ENCODE peak calls at places on chromosome 13, in ten cellular contexts. R is fibroblast of mammary gland; I is activated T-helper 1 cell treated with anti-CD3 and anti-CD28 coated beads, Interleukin-2, amount 50 U/mL, for 16 hours; C is T-helper 1 cell; D is tibial artery; S is T-cell; M is activated CD4-positive, alpha-beta T cell treated with anti-CD3 and anti-CD28 coated beads, Interleukin-2, amount 50 U/mL, for 24 hours; W is body of pancreas; N is foreskin fibroblast; Q is fibroblast of pulmonary artery. F is an unnamed sample.

GRCh38 chr13:44627441-44627840 is 51.3 kb upstream of the TSC22D1 start:
- DNase-seq in M (no peak), I (no peak), R (no peak), N (peak), D (no peak), W (no peak), Q (no peak), S (no peak), C (no peak), F (no peak)

GRCh38 chr13:20608438-20609020 is 41.6 kb downstream of the IFT88 start:
- DNase-seq in C (no peak), M (no peak), Q (no peak), D (no peak), S (no peak), N (no peak), I (no peak), R (peak), W (no peak), F (no peak)

GRCh38 chr13:48527955-48528354 is 4.9 kb downstream of the RCBTB2 start:
- DNase-seq in R (no peak), W (no peak), D (no peak), S (no peak), Q (no peak), N (no peak), C (no peak), I (no peak), M (no peak), F (no peak)

GRCh38 chr13:43985437-43986051 is 105.8 kb downstream of the LACC1 start:
- DNase-seq in C (no peak), N (no peak), W (no peak), M (no peak), R (no peak), Q (no peak), I (no peak), S (no peak), D (no peak), F (no peak)

GRCh38 chr13:50389726-50390125 is 374.5 kb downstream of the KCNRG start:
- DNase-seq in R (no peak), M (no peak), C (no peak), I (no peak), N (no peak), W (no peak), S (no peak), Q (no peak), D (no peak), F (no peak)

GRCh38 chr13:76799696-76800095 is 86.5 kb downstream of the KCTD12 start:
- DNase-seq in S (no peak), I (no peak), W (no peak), C (no peak), D (no peak), Q (peak), R (peak), N (no peak), M (no peak), F (no peak)

GRCh38 chr13:98315466-98315865 is 138.4 kb upstream of the RNF113B start:
- DNase-seq in C (no peak), R (peak), S (no peak), N (peak), D (no peak), W (no peak), M (no peak), I (no peak), Q (peak), F (no peak)

GRCh38 chr13:101309014-101309619 is 107.2 kb downstream of the NALCN start:
- DNase-seq in M (no peak), I (no peak), S (no peak), W (no peak), N (peak), D (no peak), Q (peak), R (peak), C (no peak), F (no peak)

GRCh38 chr13:32548837-32549236 is 10.2 kb upstream of the N4BP2L2 start:
- DNase-seq in C (no peak), Q (peak), S (no peak), N (no peak), D (no peak), I (no peak), R (peak), W (no peak), M (no peak), F (no peak)

GRCh38 chr13:42990147-42990990 is 1.7 kb downstream of the EPSTI1 start:
- DNase-seq in R (peak), I (no peak), C (no peak), M (no peak), S (no peak), W (no peak), Q (no peak), N (peak), D (no peak), F (no peak)

GRCh38 chr13:61410266-61410665 is 5.4 kb downstream of the PCDH20 start:
- DNase-seq in I (no peak), D (no peak), W (no peak), C (no peak), S (no peak), M (no peak), N (no peak), Q (no peak), R (no peak), F (no peak)

GRCh38 chr13:23796546-23796945 is 92.7 kb downstream of the MIPEP start:
- DNase-seq in C (no peak), S (no peak), N (peak), W (no peak), R (no peak), I (no peak), Q (no peak), D (no peak), M (no peak), F (no peak)

GRCh38 chr13:24038846-24039330 is 121.6 kb upstream of the SPATA13 start:
- DNase-seq in Q (no peak), W (peak), R (peak), I (no peak), N (peak), D (no peak), C (no peak), M (no peak), S (no peak), F (no peak)

GRCh38 chr13:30679483-30680330 is 55.6 kb upstream of the ALOX5AP start:
- DNase-seq in M (no peak), I (peak), N (peak), Q (peak), D (no peak), S (peak), C (peak), W (no peak), R (peak), F (no peak)

GRCh38 chr13:73967397-73968165 is 166.6 kb downstream of the KLF12 start:
- DNase-seq in R (no peak), M (no peak), W (no peak), S (no peak), C (no peak), D (no peak), N (no peak), I (no peak), Q (no peak), F (no peak)

GRCh38 chr13:75372517-75372916 is 109.5 kb downstream of the TBC1D4 start:
- DNase-seq in R (peak), Q (peak), D (no peak), S (no peak), C (peak), N (peak), W (no peak), I (no peak), M (peak), F (no peak)

GRCh38 chr13:71115301-71115700 is 751.7 kb downstream of the DACH1 start:
- DNase-seq in S (no peak), Q (no peak), M (no peak), I (no peak), D (no peak), C (no peak), N (no peak), R (no peak), W (no peak), F (no peak)

GRCh38 chr13:97445504-97446187 is 11.7 kb downstream of the RAP2A start:
- DNase-seq in C (no peak), Q (no peak), W (no peak), S (no peak), N (no peak), M (no peak), R (no peak), D (no peak), I (no peak), F (no peak)

GRCh38 chr13:108924154-108924940 is 294.9 kb downstream of the MYO16 start:
- DNase-seq in D (no peak), W (no peak), M (no peak), N (peak), Q (peak), C (no peak), R (peak), S (no peak), I (no peak), F (no peak)

GRCh38 chr13:48595330-48596127 is 58.2 kb upstream of the CYSLTR2 start:
- DNase-seq in R (peak), N (peak), I (peak), D (peak), Q (peak), M (peak), C (peak), W (peak), S (peak), F (peak)

GRCh38 chr13:67152123-67152522 is 78.0 kb downstream of the PCDH9 start:
- DNase-seq in I (no peak), N (no peak), D (no peak), M (no peak), C (no peak), Q (no peak), S (no peak), W (no peak), R (no peak), F (no peak)

GRCh38 chr13:109454167-109454917 is 332.0 kb downstream of the IRS2 start:
- DNase-seq in N (no peak), I (no peak), W (no peak), S (no peak), Q (peak), C (no peak), R (no peak), D (no peak), M (no peak), F (no peak)

GRCh38 chr13:114067886-114068722 is 64.3 kb downstream of the RASA3 start:
- DNase-seq in R (no peak), S (peak), M (peak), I (no peak), N (no peak), C (peak), W (no peak), D (peak), Q (no peak), F (no peak)

GRCh38 chr13:33388254-33388998 is 102.9 kb upstream of the STARD13 start:
- DNase-seq in I (no peak), D (no peak), C (no peak), Q (no peak), W (no peak), R (no peak), M (no peak), N (peak), S (no peak), F (no peak)

GRCh38 chr13:107364658-107365057 is 796.7 kb upstream of the ARGLU1 start:
- DNase-seq in I (no peak), W (no peak), D (no peak), R (no peak), N (no peak), Q (no peak), S (no peak), C (no peak), M (no peak), F (no peak)

GRCh38 chr13:24267801-24268200 is 41.6 kb upstream of the C1QTNF9 start:
- DNase-seq in I (no peak), C (no peak), R (no peak), Q (no peak), S (no peak), W (no peak), D (no peak), M (no peak), N (no peak), F (no peak)

GRCh38 chr13:113140677-113141590 is 17.5 kb upstream of the PROZ start:
- DNase-seq in Q (no peak), D (peak), W (no peak), S (no peak), R (no peak), N (no peak), I (no peak), M (no peak), C (no peak), F (no peak)

GRCh38 chr13:37695200-37695599 is 96.6 kb upstream of the POSTN start:
- DNase-seq in C (no peak), R (no peak), N (peak), M (no peak), S (no peak), D (no peak), Q (no peak), I (no peak), W (no peak), F (no peak)

GRCh38 chr13:64332048-64332447 is 2898.1 kb downstream of the PCDH9 start:
- DNase-seq in D (no peak), R (no peak), Q (no peak), N (no peak), S (no peak), I (no peak), C (no peak), W (no peak), M (no peak), F (no peak)

GRCh38 chr13:53342623-53343022 is 314.0 kb downstream of the OLFM4 start:
- DNase-seq in R (no peak), I (no peak), N (no peak), C (no peak), Q (no peak), D (no peak), M (no peak), W (no peak), S (no peak), F (no peak)

GRCh38 chr13:51764184-51765141 is 39.5 kb downstream of the DHRS12 start:
- DNase-seq in C (peak), S (peak), Q (peak), W (peak), R (peak), M (peak), D (peak), N (peak), I (peak), F (peak)

GRCh38 chr13:80721689-80722088 is 380.8 kb upstream of the SPRY2 start:
- DNase-seq in M (no peak), C (no peak), Q (no peak), S (no peak), D (no peak), N (no peak), W (no peak), I (no peak), R (no peak), F (no peak)

GRCh38 chr13:81458211-81458610 is 1117.3 kb upstream of the SPRY2 start:
- DNase-seq in Q (no peak), M (no peak), C (no peak), S (no peak), I (no peak), W (no peak), D (no peak), R (no peak), N (no peak), F (no peak)

GRCh38 chr13:51221674-51222509 is at the start of gene FAM124A:
- DNase-seq in M (peak), C (peak), I (peak), D (no peak), W (peak), R (peak), S (peak), Q (no peak), N (peak), F (no peak)

GRCh38 chr13:19179916-19180315 is 1.7 kb downstream of the TUBA3C start:
- DNase-seq in N (no peak), W (no peak), I (no peak), R (no peak), C (no peak), Q (no peak), M (no peak), D (no peak), S (no peak), F (no peak)

GRCh38 chr13:111319521-111319920 is 921 bp upstream of the TEX29 start:
- DNase-seq in R (no peak), D (no peak), S (no peak), C (no peak), M (no peak), W (no peak), Q (no peak), I (no peak), N (no peak), F (no peak)

GRCh38 chr13:59532405-59532804 is 631.3 kb downstream of the DIAPH3 start:
- DNase-seq in N (no peak), D (no peak), I (no peak), Q (no peak), R (no peak), S (no peak), C (no peak), M (no peak), W (no peak), F (no peak)

GRCh38 chr13:73136776-73137175 is 78.0 kb downstream of the KLF5 start:
- DNase-seq in D (no peak), S (no peak), W (no peak), C (no peak), N (peak), M (no peak), R (no peak), I (no peak), Q (no peak), F (no peak)

GRCh38 chr13:70386919-70387318 is 278.7 kb upstream of the KLHL1 start:
- DNase-seq in R (no peak), Q (no peak), C (no peak), N (no peak), D (no peak), W (no peak), I (no peak), M (no peak), S (no peak), F (no peak)

F was measured in effector CD8-positive, alpha-beta T cell.